ENCODE peak calls at places on chromosomes 4 and X, in six cellular contexts. One of them, this sample, is unnamed.

GRCh38 chrX:30023451-30023850 is 191.9 kb upstream of the MAGEB2 start:
- DNase-seq in fibroblast of the conjunctiva: no peak
- DNase-seq in activated naive CD4-positive, alpha-beta T cell: no peak
- DNase-seq in activated CD4-positive, alpha-beta T cell treated with anti-CD3 and anti-CD28 coated beads for 24 hours: no peak
- DNase-seq in Right ventricle myocardium superior: no peak
- DNase-seq in hippocampal formation: no peak
- DNase-seq in this sample: no peak

GRCh38 chrX:7119927-7120577 is 27.5 kb upstream of the STS start:
- DNase-seq in fibroblast of the conjunctiva: no peak
- DNase-seq in activated naive CD4-positive, alpha-beta T cell: no peak
- DNase-seq in activated CD4-positive, alpha-beta T cell treated with anti-CD3 and anti-CD28 coated beads for 24 hours: no peak
- DNase-seq in Right ventricle myocardium superior: no peak
- DNase-seq in hippocampal formation: no peak
- DNase-seq in this sample: no peak

GRCh38 chr4:26325191-26325590 is 4.4 kb downstream of the RBPJ start:
- DNase-seq in fibroblast of the conjunctiva: peak
- DNase-seq in activated naive CD4-positive, alpha-beta T cell: no peak
- DNase-seq in activated CD4-positive, alpha-beta T cell treated with anti-CD3 and anti-CD28 coated beads for 24 hours: no peak
- DNase-seq in Right ventricle myocardium superior: no peak
- DNase-seq in hippocampal formation: no peak
- DNase-seq in this sample: peak

GRCh38 chrX:144916785-144917184 is 330.5 kb upstream of the SPANXN1 start:
- DNase-seq in fibroblast of the conjunctiva: no peak
- DNase-seq in activated naive CD4-positive, alpha-beta T cell: no peak
- DNase-seq in activated CD4-positive, alpha-beta T cell treated with anti-CD3 and anti-CD28 coated beads for 24 hours: no peak
- DNase-seq in Right ventricle myocardium superior: no peak
- DNase-seq in hippocampal formation: no peak
- DNase-seq in this sample: no peak

GRCh38 chrX:153411255-153411987 is at the start of gene ZFP92:
- DNase-seq in fibroblast of the conjunctiva: no peak
- DNase-seq in activated naive CD4-positive, alpha-beta T cell: no peak
- DNase-seq in activated CD4-positive, alpha-beta T cell treated with anti-CD3 and anti-CD28 coated beads for 24 hours: peak
- DNase-seq in Right ventricle myocardium superior: peak
- DNase-seq in hippocampal formation: no peak
- DNase-seq in this sample: no peak

GRCh38 chrX:31132803-31133202 is 61.0 kb upstream of the FTHL17 start:
- DNase-seq in fibroblast of the conjunctiva: no peak
- DNase-seq in activated naive CD4-positive, alpha-beta T cell: no peak
- DNase-seq in activated CD4-positive, alpha-beta T cell treated with anti-CD3 and anti-CD28 coated beads for 24 hours: no peak
- DNase-seq in Right ventricle myocardium superior: no peak
- DNase-seq in hippocampal formation: no peak
- DNase-seq in this sample: no peak

GRCh38 chrX:132266583-132267355 is 47.5 kb upstream of the RAP2C start:
- DNase-seq in fibroblast of the conjunctiva: peak
- DNase-seq in activated naive CD4-positive, alpha-beta T cell: no peak
- DNase-seq in activated CD4-positive, alpha-beta T cell treated with anti-CD3 and anti-CD28 coated beads for 24 hours: no peak
- DNase-seq in Right ventricle myocardium superior: no peak
- DNase-seq in hippocampal formation: no peak
- DNase-seq in this sample: no peak

GRCh38 chr4:169251291-169252235 is 19.2 kb downstream of the SH3RF1 start:
- DNase-seq in fibroblast of the conjunctiva: no peak
- DNase-seq in activated naive CD4-positive, alpha-beta T cell: no peak
- DNase-seq in activated CD4-positive, alpha-beta T cell treated with anti-CD3 and anti-CD28 coated beads for 24 hours: no peak
- DNase-seq in Right ventricle myocardium superior: no peak
- DNase-seq in hippocampal formation: no peak
- DNase-seq in this sample: no peak

GRCh38 chrX:129738466-129739308 is at the start of gene XPNPEP2:
- DNase-seq in fibroblast of the conjunctiva: peak
- DNase-seq in activated naive CD4-positive, alpha-beta T cell: no peak
- DNase-seq in activated CD4-positive, alpha-beta T cell treated with anti-CD3 and anti-CD28 coated beads for 24 hours: no peak
- DNase-seq in Right ventricle myocardium superior: peak
- DNase-seq in hippocampal formation: no peak
- DNase-seq in this sample: no peak

GRCh38 chr4:80231180-80231579 is 33.9 kb downstream of the PRDM8 start:
- DNase-seq in fibroblast of the conjunctiva: no peak
- DNase-seq in activated naive CD4-positive, alpha-beta T cell: no peak
- DNase-seq in activated CD4-positive, alpha-beta T cell treated with anti-CD3 and anti-CD28 coated beads for 24 hours: no peak
- DNase-seq in Right ventricle myocardium superior: no peak
- DNase-seq in hippocampal formation: no peak
- DNase-seq in this sample: no peak

GRCh38 chrX:49187526-49187925 is 1.4 kb upstream of the PRICKLE3 start:
- DNase-seq in fibroblast of the conjunctiva: no peak
- DNase-seq in activated naive CD4-positive, alpha-beta T cell: no peak
- DNase-seq in activated CD4-positive, alpha-beta T cell treated with anti-CD3 and anti-CD28 coated beads for 24 hours: no peak
- DNase-seq in Right ventricle myocardium superior: no peak
- DNase-seq in hippocampal formation: no peak
- DNase-seq in this sample: no peak

GRCh38 chrX:37488323-37488722 is 83.1 kb upstream of the LANCL3 start:
- DNase-seq in fibroblast of the conjunctiva: no peak
- DNase-seq in activated naive CD4-positive, alpha-beta T cell: no peak
- DNase-seq in activated CD4-positive, alpha-beta T cell treated with anti-CD3 and anti-CD28 coated beads for 24 hours: no peak
- DNase-seq in Right ventricle myocardium superior: no peak
- DNase-seq in hippocampal formation: no peak
- DNase-seq in this sample: no peak

GRCh38 chr4:53510316-53510715 is 81.0 kb downstream of the LNX1 start:
- DNase-seq in fibroblast of the conjunctiva: no peak
- DNase-seq in activated naive CD4-positive, alpha-beta T cell: no peak
- DNase-seq in activated CD4-positive, alpha-beta T cell treated with anti-CD3 and anti-CD28 coated beads for 24 hours: no peak
- DNase-seq in Right ventricle myocardium superior: no peak
- DNase-seq in hippocampal formation: no peak
- DNase-seq in this sample: no peak

GRCh38 chrX:27995611-27996010 is 14.4 kb upstream of the DCAF8L1 start:
- DNase-seq in fibroblast of the conjunctiva: no peak
- DNase-seq in activated naive CD4-positive, alpha-beta T cell: no peak
- DNase-seq in activated CD4-positive, alpha-beta T cell treated with anti-CD3 and anti-CD28 coated beads for 24 hours: no peak
- DNase-seq in Right ventricle myocardium superior: no peak
- DNase-seq in hippocampal formation: no peak
- DNase-seq in this sample: no peak

GRCh38 chr4:132266374-132266773 is 882.7 kb upstream of the PCDH10 start:
- DNase-seq in fibroblast of the conjunctiva: no peak
- DNase-seq in activated naive CD4-positive, alpha-beta T cell: no peak
- DNase-seq in activated CD4-positive, alpha-beta T cell treated with anti-CD3 and anti-CD28 coated beads for 24 hours: no peak
- DNase-seq in Right ventricle myocardium superior: no peak
- DNase-seq in hippocampal formation: no peak
- DNase-seq in this sample: no peak

GRCh38 chr4:15948826-15949225 is 10.3 kb upstream of the FGFBP1 start:
- DNase-seq in fibroblast of the conjunctiva: no peak
- DNase-seq in activated naive CD4-positive, alpha-beta T cell: no peak
- DNase-seq in activated CD4-positive, alpha-beta T cell treated with anti-CD3 and anti-CD28 coated beads for 24 hours: no peak
- DNase-seq in Right ventricle myocardium superior: no peak
- DNase-seq in hippocampal formation: no peak
- DNase-seq in this sample: no peak

GRCh38 chr4:69977582-69977981 is 12.1 kb upstream of the CSN2 start:
- DNase-seq in fibroblast of the conjunctiva: no peak
- DNase-seq in activated naive CD4-positive, alpha-beta T cell: no peak
- DNase-seq in activated CD4-positive, alpha-beta T cell treated with anti-CD3 and anti-CD28 coated beads for 24 hours: no peak
- DNase-seq in Right ventricle myocardium superior: no peak
- DNase-seq in hippocampal formation: no peak
- DNase-seq in this sample: no peak

GRCh38 chrX:9515464-9515863 is 50.6 kb downstream of the TBL1X start:
- DNase-seq in fibroblast of the conjunctiva: no peak
- DNase-seq in activated naive CD4-positive, alpha-beta T cell: no peak
- DNase-seq in activated CD4-positive, alpha-beta T cell treated with anti-CD3 and anti-CD28 coated beads for 24 hours: no peak
- DNase-seq in Right ventricle myocardium superior: no peak
- DNase-seq in hippocampal formation: no peak
- DNase-seq in this sample: no peak

GRCh38 chr4:188463909-188464308 is 324.7 kb downstream of the TRIML1 start:
- DNase-seq in fibroblast of the conjunctiva: no peak
- DNase-seq in activated naive CD4-positive, alpha-beta T cell: no peak
- DNase-seq in activated CD4-positive, alpha-beta T cell treated with anti-CD3 and anti-CD28 coated beads for 24 hours: no peak
- DNase-seq in Right ventricle myocardium superior: no peak
- DNase-seq in hippocampal formation: no peak
- DNase-seq in this sample: no peak

GRCh38 chr4:60759518-60760245 is 440.4 kb upstream of the ADGRL3 start:
- DNase-seq in fibroblast of the conjunctiva: no peak
- DNase-seq in activated naive CD4-positive, alpha-beta T cell: no peak
- DNase-seq in activated CD4-positive, alpha-beta T cell treated with anti-CD3 and anti-CD28 coated beads for 24 hours: no peak
- DNase-seq in Right ventricle myocardium superior: no peak
- DNase-seq in hippocampal formation: no peak
- DNase-seq in this sample: no peak

GRCh38 chrX:71989768-71990167 is 79.1 kb downstream of the NHSL2 start:
- DNase-seq in fibroblast of the conjunctiva: no peak
- DNase-seq in activated naive CD4-positive, alpha-beta T cell: no peak
- DNase-seq in activated CD4-positive, alpha-beta T cell treated with anti-CD3 and anti-CD28 coated beads for 24 hours: no peak
- DNase-seq in Right ventricle myocardium superior: peak
- DNase-seq in hippocampal formation: no peak
- DNase-seq in this sample: no peak

GRCh38 chrX:13087322-13088154 is 43.1 kb upstream of the FAM9C start:
- DNase-seq in fibroblast of the conjunctiva: no peak
- DNase-seq in activated naive CD4-positive, alpha-beta T cell: peak
- DNase-seq in activated CD4-positive, alpha-beta T cell treated with anti-CD3 and anti-CD28 coated beads for 24 hours: no peak
- DNase-seq in Right ventricle myocardium superior: no peak
- DNase-seq in hippocampal formation: no peak
- DNase-seq in this sample: peak

GRCh38 chr4:39626913-39627312 is 11.8 kb downstream of the SMIM14 start:
- DNase-seq in fibroblast of the conjunctiva: no peak
- DNase-seq in activated naive CD4-positive, alpha-beta T cell: no peak
- DNase-seq in activated CD4-positive, alpha-beta T cell treated with anti-CD3 and anti-CD28 coated beads for 24 hours: no peak
- DNase-seq in Right ventricle myocardium superior: no peak
- DNase-seq in hippocampal formation: no peak
- DNase-seq in this sample: no peak

GRCh38 chr4:121764702-121765367 is at the start of gene SMIM43:
- DNase-seq in fibroblast of the conjunctiva: no peak
- DNase-seq in activated naive CD4-positive, alpha-beta T cell: no peak
- DNase-seq in activated CD4-positive, alpha-beta T cell treated with anti-CD3 and anti-CD28 coated beads for 24 hours: no peak
- DNase-seq in Right ventricle myocardium superior: no peak
- DNase-seq in hippocampal formation: no peak
- DNase-seq in this sample: no peak

GRCh38 chr4:94559351-94559806 is 107.6 kb downstream of the PDLIM5 start:
- DNase-seq in fibroblast of the conjunctiva: peak
- DNase-seq in activated naive CD4-positive, alpha-beta T cell: no peak
- DNase-seq in activated CD4-positive, alpha-beta T cell treated with anti-CD3 and anti-CD28 coated beads for 24 hours: no peak
- DNase-seq in Right ventricle myocardium superior: no peak
- DNase-seq in hippocampal formation: no peak
- DNase-seq in this sample: no peak

GRCh38 chr4:8188743-8189550 is 10.1 kb upstream of the SH3TC1 start:
- DNase-seq in fibroblast of the conjunctiva: no peak
- DNase-seq in activated naive CD4-positive, alpha-beta T cell: no peak
- DNase-seq in activated CD4-positive, alpha-beta T cell treated with anti-CD3 and anti-CD28 coated beads for 24 hours: no peak
- DNase-seq in Right ventricle myocardium superior: peak
- DNase-seq in hippocampal formation: peak
- DNase-seq in this sample: no peak

GRCh38 chrX:110915120-110915519 is 119.5 kb upstream of the CHRDL1 start:
- DNase-seq in fibroblast of the conjunctiva: peak
- DNase-seq in activated naive CD4-positive, alpha-beta T cell: no peak
- DNase-seq in activated CD4-positive, alpha-beta T cell treated with anti-CD3 and anti-CD28 coated beads for 24 hours: no peak
- DNase-seq in Right ventricle myocardium superior: no peak
- DNase-seq in hippocampal formation: no peak
- DNase-seq in this sample: peak

GRCh38 chr4:146522098-146522861 is 540 bp upstream of the SLC10A7 start:
- DNase-seq in fibroblast of the conjunctiva: peak
- DNase-seq in activated naive CD4-positive, alpha-beta T cell: peak
- DNase-seq in activated CD4-positive, alpha-beta T cell treated with anti-CD3 and anti-CD28 coated beads for 24 hours: peak
- DNase-seq in Right ventricle myocardium superior: peak
- DNase-seq in hippocampal formation: peak
- DNase-seq in this sample: peak

GRCh38 chrX:11367609-11368430 is 74.6 kb downstream of the AMELX start:
- DNase-seq in fibroblast of the conjunctiva: no peak
- DNase-seq in activated naive CD4-positive, alpha-beta T cell: no peak
- DNase-seq in activated CD4-positive, alpha-beta T cell treated with anti-CD3 and anti-CD28 coated beads for 24 hours: no peak
- DNase-seq in Right ventricle myocardium superior: no peak
- DNase-seq in hippocampal formation: no peak
- DNase-seq in this sample: no peak

GRCh38 chr4:102165584-102165983 is 179.7 kb downstream of the SLC39A8 start:
- DNase-seq in fibroblast of the conjunctiva: no peak
- DNase-seq in activated naive CD4-positive, alpha-beta T cell: no peak
- DNase-seq in activated CD4-positive, alpha-beta T cell treated with anti-CD3 and anti-CD28 coated beads for 24 hours: no peak
- DNase-seq in Right ventricle myocardium superior: no peak
- DNase-seq in hippocampal formation: no peak
- DNase-seq in this sample: no peak

GRCh38 chr4:15348695-15349094 is 79.1 kb upstream of the C1QTNF7 start:
- DNase-seq in fibroblast of the conjunctiva: no peak
- DNase-seq in activated naive CD4-positive, alpha-beta T cell: no peak
- DNase-seq in activated CD4-positive, alpha-beta T cell treated with anti-CD3 and anti-CD28 coated beads for 24 hours: no peak
- DNase-seq in Right ventricle myocardium superior: no peak
- DNase-seq in hippocampal formation: no peak
- DNase-seq in this sample: no peak

GRCh38 chrX:43962636-43963035 is 10.6 kb downstream of the NDP start:
- DNase-seq in fibroblast of the conjunctiva: no peak
- DNase-seq in activated naive CD4-positive, alpha-beta T cell: no peak
- DNase-seq in activated CD4-positive, alpha-beta T cell treated with anti-CD3 and anti-CD28 coated beads for 24 hours: no peak
- DNase-seq in Right ventricle myocardium superior: no peak
- DNase-seq in hippocampal formation: no peak
- DNase-seq in this sample: no peak

This sample was measured in astrocyte of the cerebellum.